ENCODE peak calls at places on chromosome 7, in nine cellular contexts. One of them, this sample, is unnamed.
A peak's percentile ranks its signal among the peaks of the same experiment; 100 is the strongest.

GRCh38 chr7:136868496-136869005 is at the start of gene CHRM2:
- DNase-seq in ovary: no peak
- DNase-seq in HL-60: no peak
- DNase-seq in progenitor cell of endocrine pancreas: no peak
- DNase-seq in BJ: no peak
- DNase-seq in astrocyte: peak; percentile 69
- DNase-seq in thoracic aorta: no peak
- DNase-seq in lower leg skin: no peak
- DNase-seq in AG10803: peak; percentile 19
- DNase-seq in this sample: peak; percentile 13

GRCh38 chr7:890868-891267 is 14.5 kb downstream of the GET4 start:
- DNase-seq in ovary: no peak
- DNase-seq in HL-60: no peak
- DNase-seq in progenitor cell of endocrine pancreas: no peak
- DNase-seq in BJ: no peak
- DNase-seq in astrocyte: no peak
- DNase-seq in thoracic aorta: no peak
- DNase-seq in lower leg skin: no peak
- DNase-seq in AG10803: no peak
- DNase-seq in this sample: no peak

GRCh38 chr7:155807805-155808550 is 4.3 kb downstream of the SHH start:
- DNase-seq in ovary: no peak
- DNase-seq in HL-60: no peak
- DNase-seq in progenitor cell of endocrine pancreas: no peak
- DNase-seq in BJ: no peak
- DNase-seq in astrocyte: no peak
- DNase-seq in thoracic aorta: no peak
- DNase-seq in lower leg skin: no peak
- DNase-seq in AG10803: no peak
- DNase-seq in this sample: no peak

GRCh38 chr7:148398844-148399365 is 191.7 kb upstream of the C7orf33 start:
- DNase-seq in ovary: no peak
- DNase-seq in HL-60: no peak
- DNase-seq in progenitor cell of endocrine pancreas: no peak
- DNase-seq in BJ: no peak
- DNase-seq in astrocyte: no peak
- DNase-seq in thoracic aorta: no peak
- DNase-seq in lower leg skin: no peak
- DNase-seq in AG10803: no peak
- DNase-seq in this sample: no peak

GRCh38 chr7:80439894-80440811 is 71.7 kb downstream of the GNAT3 start:
- DNase-seq in ovary: no peak
- DNase-seq in HL-60: peak; percentile 76
- DNase-seq in progenitor cell of endocrine pancreas: no peak
- DNase-seq in BJ: peak; percentile 81
- DNase-seq in astrocyte: peak; percentile 57
- DNase-seq in thoracic aorta: no peak
- DNase-seq in lower leg skin: no peak
- DNase-seq in AG10803: peak; percentile 80
- DNase-seq in this sample: no peak

GRCh38 chr7:157073335-157073734 is 62.9 kb upstream of the MNX1 start:
- DNase-seq in ovary: no peak
- DNase-seq in HL-60: no peak
- DNase-seq in progenitor cell of endocrine pancreas: no peak
- DNase-seq in BJ: no peak
- DNase-seq in astrocyte: no peak
- DNase-seq in thoracic aorta: no peak
- DNase-seq in lower leg skin: peak; percentile 14
- DNase-seq in AG10803: peak; percentile 43
- DNase-seq in this sample: no peak

GRCh38 chr7:3336042-3336665 is 35.1 kb downstream of the SDK1 start:
- DNase-seq in ovary: no peak
- DNase-seq in HL-60: no peak
- DNase-seq in progenitor cell of endocrine pancreas: no peak
- DNase-seq in BJ: no peak
- DNase-seq in astrocyte: no peak
- DNase-seq in thoracic aorta: no peak
- DNase-seq in lower leg skin: no peak
- DNase-seq in AG10803: no peak
- DNase-seq in this sample: no peak

GRCh38 chr7:25759281-25759680 is 392.7 kb upstream of the NFE2L3 start:
- DNase-seq in ovary: no peak
- DNase-seq in HL-60: no peak
- DNase-seq in progenitor cell of endocrine pancreas: no peak
- DNase-seq in BJ: no peak
- DNase-seq in astrocyte: no peak
- DNase-seq in thoracic aorta: no peak
- DNase-seq in lower leg skin: no peak
- DNase-seq in AG10803: no peak
- DNase-seq in this sample: no peak

GRCh38 chr7:106059556-106059955 is 52.6 kb downstream of the SYPL1 start:
- DNase-seq in ovary: no peak
- DNase-seq in HL-60: no peak
- DNase-seq in progenitor cell of endocrine pancreas: no peak
- DNase-seq in BJ: no peak
- DNase-seq in astrocyte: no peak
- DNase-seq in thoracic aorta: no peak
- DNase-seq in lower leg skin: no peak
- DNase-seq in AG10803: no peak
- DNase-seq in this sample: no peak

GRCh38 chr7:100118388-100119074 is 627 bp downstream of the TAF6 start:
- DNase-seq in ovary: no peak
- DNase-seq in HL-60: no peak
- DNase-seq in progenitor cell of endocrine pancreas: no peak
- DNase-seq in BJ: no peak
- DNase-seq in astrocyte: no peak
- DNase-seq in thoracic aorta: no peak
- DNase-seq in lower leg skin: no peak
- DNase-seq in AG10803: no peak
- DNase-seq in this sample: no peak

GRCh38 chr7:156041398-156041797 is 229.1 kb upstream of the SHH start:
- DNase-seq in ovary: no peak
- DNase-seq in HL-60: no peak
- DNase-seq in progenitor cell of endocrine pancreas: no peak
- DNase-seq in BJ: no peak
- DNase-seq in astrocyte: no peak
- DNase-seq in thoracic aorta: no peak
- DNase-seq in lower leg skin: no peak
- DNase-seq in AG10803: no peak
- DNase-seq in this sample: no peak

GRCh38 chr7:144834516-144835165 is 1.2 kb downstream of the TPK1 start:
- DNase-seq in ovary: no peak
- DNase-seq in HL-60: peak; percentile 51
- DNase-seq in progenitor cell of endocrine pancreas: no peak
- DNase-seq in BJ: no peak
- DNase-seq in astrocyte: no peak
- DNase-seq in thoracic aorta: no peak
- DNase-seq in lower leg skin: no peak
- DNase-seq in AG10803: peak; percentile 36
- DNase-seq in this sample: no peak

GRCh38 chr7:19971941-19972340 is 198.5 kb upstream of the TMEM196 start:
- DNase-seq in ovary: no peak
- DNase-seq in HL-60: no peak
- DNase-seq in progenitor cell of endocrine pancreas: no peak
- DNase-seq in BJ: no peak
- DNase-seq in astrocyte: peak; percentile 35
- DNase-seq in thoracic aorta: no peak
- DNase-seq in lower leg skin: no peak
- DNase-seq in AG10803: no peak
- DNase-seq in this sample: no peak

GRCh38 chr7:96547371-96547811 is 162.3 kb downstream of the SEM1 start:
- DNase-seq in ovary: no peak
- DNase-seq in HL-60: no peak
- DNase-seq in progenitor cell of endocrine pancreas: no peak
- DNase-seq in BJ: no peak
- DNase-seq in astrocyte: no peak
- DNase-seq in thoracic aorta: no peak
- DNase-seq in lower leg skin: no peak
- DNase-seq in AG10803: no peak
- DNase-seq in this sample: no peak

GRCh38 chr7:108234981-108235450 is 104.9 kb upstream of the LAMB4 start:
- DNase-seq in ovary: no peak
- DNase-seq in HL-60: no peak
- DNase-seq in progenitor cell of endocrine pancreas: no peak
- DNase-seq in BJ: no peak
- DNase-seq in astrocyte: no peak
- DNase-seq in thoracic aorta: no peak
- DNase-seq in lower leg skin: no peak
- DNase-seq in AG10803: peak; percentile 64
- DNase-seq in this sample: no peak

GRCh38 chr7:47670738-47671137 is 88.8 kb upstream of the TNS3 start:
- DNase-seq in ovary: no peak
- DNase-seq in HL-60: no peak
- DNase-seq in progenitor cell of endocrine pancreas: no peak
- DNase-seq in BJ: no peak
- DNase-seq in astrocyte: no peak
- DNase-seq in thoracic aorta: no peak
- DNase-seq in lower leg skin: no peak
- DNase-seq in AG10803: no peak
- DNase-seq in this sample: no peak

GRCh38 chr7:2619120-2619519 is 12.7 kb upstream of the TTYH3 start:
- DNase-seq in ovary: no peak
- DNase-seq in HL-60: no peak
- DNase-seq in progenitor cell of endocrine pancreas: no peak
- DNase-seq in BJ: no peak
- DNase-seq in astrocyte: peak; percentile 71
- DNase-seq in thoracic aorta: no peak
- DNase-seq in lower leg skin: no peak
- DNase-seq in AG10803: peak; percentile 61
- DNase-seq in this sample: no peak

DNA sequence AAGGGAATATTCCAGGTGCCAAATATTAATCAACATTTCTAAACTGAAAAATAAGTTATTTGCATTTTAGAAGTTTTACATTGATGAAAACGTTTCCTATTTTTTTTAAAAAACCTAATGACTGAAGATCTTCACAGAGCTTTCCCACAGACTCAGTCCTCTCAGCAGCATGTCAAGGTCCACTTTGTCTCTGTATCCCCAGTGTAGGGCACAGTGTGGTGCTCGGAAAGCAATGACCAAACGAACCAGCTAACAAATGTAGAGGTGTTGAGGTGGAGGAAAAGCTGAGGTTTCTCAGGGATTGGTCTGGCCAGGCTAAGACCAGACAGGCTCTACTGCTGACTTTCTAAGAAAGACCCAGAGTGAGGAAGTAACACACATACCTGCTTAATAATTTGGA is 202.2 kb upstream of the CDCA7L start:
- DNase-seq in ovary: no peak
- DNase-seq in HL-60: no peak
- DNase-seq in progenitor cell of endocrine pancreas: no peak
- DNase-seq in BJ: no peak
- DNase-seq in astrocyte: no peak
- DNase-seq in thoracic aorta: no peak
- DNase-seq in lower leg skin: no peak
- DNase-seq in AG10803: no peak
- DNase-seq in this sample: no peak
- TF ChIP-seq CTCF in ovary: no peak
- TF ChIP-seq CTCF in HL-60: no peak
- TF ChIP-seq CTCF in progenitor cell of endocrine pancreas: no peak
- TF ChIP-seq CTCF in BJ: no peak
- TF ChIP-seq CTCF in astrocyte: no peak
- TF ChIP-seq CTCF in thoracic aorta: no peak
- TF ChIP-seq CTCF in lower leg skin: no peak
- TF ChIP-seq CTCF in AG10803: no peak
- TF ChIP-seq CTCF in this sample: no peak

DNA sequence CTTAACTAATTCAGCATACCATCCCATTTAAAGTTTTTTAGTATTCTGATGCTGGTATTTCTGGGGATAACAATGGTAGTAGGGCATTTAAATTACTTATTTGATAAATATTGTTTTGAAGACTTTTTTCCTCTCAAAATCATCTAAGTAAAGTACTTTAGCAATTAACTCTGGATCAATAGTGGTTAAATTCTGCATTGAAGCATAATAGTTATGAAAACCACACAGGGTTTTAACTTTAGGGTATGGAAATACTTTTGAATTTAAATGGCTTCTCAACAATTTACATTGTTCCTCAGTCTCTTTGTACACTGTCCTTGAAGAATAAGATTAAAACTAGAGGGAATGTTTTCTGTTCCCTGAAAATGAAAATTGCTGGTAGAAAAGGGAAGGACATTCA is 202.6 kb upstream of the STEAP4 start:
- DNase-seq in ovary: no peak
- DNase-seq in HL-60: no peak
- DNase-seq in progenitor cell of endocrine pancreas: no peak
- DNase-seq in BJ: no peak
- DNase-seq in astrocyte: no peak
- DNase-seq in thoracic aorta: no peak
- DNase-seq in lower leg skin: no peak
- DNase-seq in AG10803: no peak
- DNase-seq in this sample: no peak
- TF ChIP-seq CTCF in ovary: no peak
- TF ChIP-seq CTCF in HL-60: no peak
- TF ChIP-seq CTCF in progenitor cell of endocrine pancreas: no peak
- TF ChIP-seq CTCF in BJ: no peak
- TF ChIP-seq CTCF in astrocyte: no peak
- TF ChIP-seq CTCF in thoracic aorta: no peak
- TF ChIP-seq CTCF in lower leg skin: no peak
- TF ChIP-seq CTCF in AG10803: no peak
- TF ChIP-seq CTCF in this sample: no peak

GRCh38 chr7:55209366-55209765 is 155.8 kb upstream of the LANCL2 start:
- DNase-seq in ovary: no peak
- DNase-seq in HL-60: no peak
- DNase-seq in progenitor cell of endocrine pancreas: no peak
- DNase-seq in BJ: no peak
- DNase-seq in astrocyte: no peak
- DNase-seq in thoracic aorta: no peak
- DNase-seq in lower leg skin: no peak
- DNase-seq in AG10803: no peak
- DNase-seq in this sample: no peak
- TF ChIP-seq CTCF in ovary: no peak
- TF ChIP-seq CTCF in HL-60: no peak
- TF ChIP-seq CTCF in progenitor cell of endocrine pancreas: no peak
- TF ChIP-seq CTCF in BJ: no peak
- TF ChIP-seq CTCF in astrocyte: no peak
- TF ChIP-seq CTCF in thoracic aorta: no peak
- TF ChIP-seq CTCF in lower leg skin: no peak
- TF ChIP-seq CTCF in AG10803: no peak
- TF ChIP-seq CTCF in this sample: no peak

DNA sequence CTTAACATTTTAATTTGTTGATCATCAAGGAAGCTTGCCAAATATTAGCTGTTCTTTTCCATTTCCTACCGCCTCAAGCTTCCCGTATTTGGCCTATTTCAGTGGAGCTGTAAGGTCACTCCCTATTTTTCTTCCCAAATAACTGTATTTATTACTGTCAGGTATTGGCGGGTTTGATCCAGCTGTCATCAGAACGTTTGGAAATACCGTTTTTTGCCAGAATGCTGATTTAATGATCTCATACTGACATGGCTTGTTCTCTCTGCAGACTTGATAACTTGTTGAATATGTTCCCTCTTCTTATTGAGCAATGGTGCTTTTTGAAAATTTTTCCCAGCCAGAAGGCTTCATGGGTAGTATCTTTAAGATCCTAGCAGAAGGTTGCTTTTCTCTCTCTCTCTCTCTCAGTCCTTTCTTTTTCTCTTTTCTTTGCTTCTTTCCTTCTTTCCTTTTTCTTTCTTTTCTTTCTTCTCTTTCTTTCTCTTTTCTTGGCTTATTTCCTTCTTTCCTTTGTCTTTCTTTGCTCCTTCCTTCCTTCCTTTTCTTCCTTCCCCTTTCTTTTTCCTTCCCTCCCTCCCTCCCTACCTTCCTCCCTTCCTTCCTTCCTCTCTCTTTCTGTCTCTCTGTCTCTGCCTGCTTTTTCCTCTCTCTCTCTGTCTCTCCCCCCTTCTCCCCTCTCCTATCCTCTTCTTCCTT is 42.1 kb downstream of the CUX1 start:
- DNase-seq in ovary: no peak
- DNase-seq in HL-60: peak; percentile 12
- DNase-seq in progenitor cell of endocrine pancreas: no peak
- DNase-seq in BJ: no peak
- DNase-seq in astrocyte: no peak
- DNase-seq in thoracic aorta: no peak
- DNase-seq in lower leg skin: no peak
- DNase-seq in AG10803: peak; percentile 49
- DNase-seq in this sample: no peak
- TF ChIP-seq CTCF in ovary: no peak
- TF ChIP-seq CTCF in HL-60: no peak
- TF ChIP-seq CTCF in progenitor cell of endocrine pancreas: no peak
- TF ChIP-seq CTCF in BJ: no peak
- TF ChIP-seq CTCF in astrocyte: no peak
- TF ChIP-seq CTCF in thoracic aorta: no peak
- TF ChIP-seq CTCF in lower leg skin: no peak
- TF ChIP-seq CTCF in AG10803: no peak
- TF ChIP-seq CTCF in this sample: no peak